ENCODE peak calls at places on chromosome 19, in nine cellular contexts. One of them, this sample, is unnamed.

GRCh38 chr19:52492201-52492960 is 35.1 kb upstream of the ZNF808 start:
- DNase-seq in cardiac fibroblast: no peak
- DNase-seq in right cardiac atrium: peak
- DNase-seq in IMR-90: no peak
- DNase-seq in fibroblast of mammary gland: no peak
- DNase-seq in HAP-1: no peak
- DNase-seq in mucosa of descending colon: no peak
- DNase-seq in foreskin fibroblast: peak
- DNase-seq in body of pancreas: no peak
- DNase-seq in this sample: no peak

GRCh38 chr19:38952395-38953165 is 21.8 kb downstream of the MRPS12 start:
- DNase-seq in cardiac fibroblast: peak
- DNase-seq in right cardiac atrium: no peak
- DNase-seq in IMR-90: peak
- DNase-seq in fibroblast of mammary gland: no peak
- DNase-seq in HAP-1: peak
- DNase-seq in mucosa of descending colon: no peak
- DNase-seq in foreskin fibroblast: peak
- DNase-seq in body of pancreas: peak
- DNase-seq in this sample: no peak

GRCh38 chr19:38844093-38844686 is 5.6 kb downstream of the HNRNPL start:
- DNase-seq in cardiac fibroblast: no peak
- DNase-seq in right cardiac atrium: no peak
- DNase-seq in IMR-90: no peak
- DNase-seq in fibroblast of mammary gland: no peak
- DNase-seq in HAP-1: no peak
- DNase-seq in mucosa of descending colon: no peak
- DNase-seq in foreskin fibroblast: no peak
- DNase-seq in body of pancreas: no peak
- DNase-seq in this sample: no peak

GRCh38 chr19:57262044-57262443 is 18.2 kb upstream of the ZNF460 start:
- DNase-seq in cardiac fibroblast: no peak
- DNase-seq in right cardiac atrium: no peak
- DNase-seq in IMR-90: no peak
- DNase-seq in fibroblast of mammary gland: no peak
- DNase-seq in HAP-1: no peak
- DNase-seq in mucosa of descending colon: no peak
- DNase-seq in foreskin fibroblast: no peak
- DNase-seq in body of pancreas: no peak
- DNase-seq in this sample: no peak

GRCh38 chr19:34994643-34995471 is 5.3 kb upstream of the GRAMD1A start:
- DNase-seq in cardiac fibroblast: no peak
- DNase-seq in right cardiac atrium: peak
- DNase-seq in IMR-90: no peak
- DNase-seq in fibroblast of mammary gland: no peak
- DNase-seq in HAP-1: no peak
- DNase-seq in mucosa of descending colon: peak
- DNase-seq in foreskin fibroblast: no peak
- DNase-seq in body of pancreas: peak
- DNase-seq in this sample: no peak

GRCh38 chr19:17952041-17952976 is 14.6 kb upstream of the KCNN1 start:
- DNase-seq in cardiac fibroblast: no peak
- DNase-seq in right cardiac atrium: no peak
- DNase-seq in IMR-90: no peak
- DNase-seq in fibroblast of mammary gland: no peak
- DNase-seq in HAP-1: peak
- DNase-seq in mucosa of descending colon: no peak
- DNase-seq in foreskin fibroblast: no peak
- DNase-seq in body of pancreas: no peak
- DNase-seq in this sample: no peak

GRCh38 chr19:34253711-34254551 is 423 bp upstream of the GARRE1 start:
- DNase-seq in cardiac fibroblast: no peak
- DNase-seq in right cardiac atrium: peak
- DNase-seq in IMR-90: peak
- DNase-seq in fibroblast of mammary gland: peak
- DNase-seq in HAP-1: no peak
- DNase-seq in mucosa of descending colon: peak
- DNase-seq in foreskin fibroblast: peak
- DNase-seq in body of pancreas: peak
- DNase-seq in this sample: no peak

GRCh38 chr19:10544242-10544752 is 593 bp downstream of the ATG4D start:
- DNase-seq in cardiac fibroblast: no peak
- DNase-seq in right cardiac atrium: peak
- DNase-seq in IMR-90: no peak
- DNase-seq in fibroblast of mammary gland: no peak
- DNase-seq in HAP-1: peak
- DNase-seq in mucosa of descending colon: peak
- DNase-seq in foreskin fibroblast: peak
- DNase-seq in body of pancreas: peak
- DNase-seq in this sample: no peak

GRCh38 chr19:13373599-13373998 is 132.7 kb downstream of the CACNA1A start:
- DNase-seq in cardiac fibroblast: no peak
- DNase-seq in right cardiac atrium: no peak
- DNase-seq in IMR-90: no peak
- DNase-seq in fibroblast of mammary gland: no peak
- DNase-seq in HAP-1: no peak
- DNase-seq in mucosa of descending colon: no peak
- DNase-seq in foreskin fibroblast: no peak
- DNase-seq in body of pancreas: no peak
- DNase-seq in this sample: no peak

GRCh38 chr19:12202250-12202649 is 39.4 kb downstream of the ZNF136 start:
- DNase-seq in cardiac fibroblast: no peak
- DNase-seq in right cardiac atrium: peak
- DNase-seq in IMR-90: no peak
- DNase-seq in fibroblast of mammary gland: no peak
- DNase-seq in HAP-1: no peak
- DNase-seq in mucosa of descending colon: no peak
- DNase-seq in foreskin fibroblast: peak
- DNase-seq in body of pancreas: peak
- DNase-seq in this sample: no peak

GRCh38 chr19:34066007-34066656 is 106.2 kb upstream of the LSM14A start:
- DNase-seq in cardiac fibroblast: no peak
- DNase-seq in right cardiac atrium: no peak
- DNase-seq in IMR-90: no peak
- DNase-seq in fibroblast of mammary gland: no peak
- DNase-seq in HAP-1: peak
- DNase-seq in mucosa of descending colon: no peak
- DNase-seq in foreskin fibroblast: no peak
- DNase-seq in body of pancreas: no peak
- DNase-seq in this sample: no peak

GRCh38 chr19:5719274-5719960 is 529 bp downstream of the LONP1 start:
- DNase-seq in cardiac fibroblast: no peak
- DNase-seq in right cardiac atrium: peak
- DNase-seq in IMR-90: peak
- DNase-seq in fibroblast of mammary gland: no peak
- DNase-seq in HAP-1: peak
- DNase-seq in mucosa of descending colon: no peak
- DNase-seq in foreskin fibroblast: peak
- DNase-seq in body of pancreas: no peak
- DNase-seq in this sample: no peak

GRCh38 chr19:35937345-35938281 is 1.4 kb downstream of the LRFN3 start:
- DNase-seq in cardiac fibroblast: no peak
- DNase-seq in right cardiac atrium: no peak
- DNase-seq in IMR-90: no peak
- DNase-seq in fibroblast of mammary gland: no peak
- DNase-seq in HAP-1: no peak
- DNase-seq in mucosa of descending colon: no peak
- DNase-seq in foreskin fibroblast: peak
- DNase-seq in body of pancreas: no peak
- DNase-seq in this sample: no peak

GRCh38 chr19:33812388-33813330 is 16.0 kb downstream of the KCTD15 start:
- DNase-seq in cardiac fibroblast: no peak
- DNase-seq in right cardiac atrium: peak
- DNase-seq in IMR-90: no peak
- DNase-seq in fibroblast of mammary gland: no peak
- DNase-seq in HAP-1: no peak
- DNase-seq in mucosa of descending colon: no peak
- DNase-seq in foreskin fibroblast: no peak
- DNase-seq in body of pancreas: no peak
- DNase-seq in this sample: no peak

GRCh38 chr19:7083076-7083956 is 13.8 kb downstream of the ZNF557 start:
- DNase-seq in cardiac fibroblast: peak
- DNase-seq in right cardiac atrium: no peak
- DNase-seq in IMR-90: peak
- DNase-seq in fibroblast of mammary gland: peak
- DNase-seq in HAP-1: no peak
- DNase-seq in mucosa of descending colon: no peak
- DNase-seq in foreskin fibroblast: peak
- DNase-seq in body of pancreas: no peak
- DNase-seq in this sample: peak

GRCh38 chr19:18309525-18310064 is 13.3 kb downstream of the LSM4 start:
- DNase-seq in cardiac fibroblast: no peak
- DNase-seq in right cardiac atrium: peak
- DNase-seq in IMR-90: no peak
- DNase-seq in fibroblast of mammary gland: no peak
- DNase-seq in HAP-1: no peak
- DNase-seq in mucosa of descending colon: peak
- DNase-seq in foreskin fibroblast: no peak
- DNase-seq in body of pancreas: no peak
- DNase-seq in this sample: no peak

GRCh38 chr19:37313335-37313627 is 57.6 kb upstream of the ZNF527 start:
- DNase-seq in cardiac fibroblast: no peak
- DNase-seq in right cardiac atrium: no peak
- DNase-seq in IMR-90: no peak
- DNase-seq in fibroblast of mammary gland: no peak
- DNase-seq in HAP-1: no peak
- DNase-seq in mucosa of descending colon: no peak
- DNase-seq in foreskin fibroblast: peak
- DNase-seq in body of pancreas: no peak
- DNase-seq in this sample: no peak
- H3K4me3 ChIP-seq in cardiac fibroblast: no peak
- H3K4me3 ChIP-seq in right cardiac atrium: no peak
- H3K4me3 ChIP-seq in IMR-90: no peak
- H3K4me3 ChIP-seq in fibroblast of mammary gland: no peak
- H3K4me3 ChIP-seq in HAP-1: no peak
- H3K4me3 ChIP-seq in mucosa of descending colon: no peak
- H3K4me3 ChIP-seq in foreskin fibroblast: no peak
- H3K4me3 ChIP-seq in body of pancreas: no peak
- H3K4me3 ChIP-seq in this sample: no peak

GRCh38 chr19:50494186-50495019 is 16.6 kb downstream of the JOSD2 start:
- DNase-seq in cardiac fibroblast: no peak
- DNase-seq in right cardiac atrium: no peak
- DNase-seq in IMR-90: no peak
- DNase-seq in fibroblast of mammary gland: no peak
- DNase-seq in HAP-1: no peak
- DNase-seq in mucosa of descending colon: no peak
- DNase-seq in foreskin fibroblast: no peak
- DNase-seq in body of pancreas: no peak
- DNase-seq in this sample: no peak

GRCh38 chr19:50498219-50499056 is 12.6 kb downstream of the JOSD2 start:
- DNase-seq in cardiac fibroblast: no peak
- DNase-seq in right cardiac atrium: no peak
- DNase-seq in IMR-90: no peak
- DNase-seq in fibroblast of mammary gland: no peak
- DNase-seq in HAP-1: no peak
- DNase-seq in mucosa of descending colon: no peak
- DNase-seq in foreskin fibroblast: no peak
- DNase-seq in body of pancreas: no peak
- DNase-seq in this sample: no peak

GRCh38 chr19:50497030-50497420 is 14.0 kb downstream of the JOSD2 start:
- DNase-seq in cardiac fibroblast: no peak
- DNase-seq in right cardiac atrium: no peak
- DNase-seq in IMR-90: no peak
- DNase-seq in fibroblast of mammary gland: no peak
- DNase-seq in HAP-1: no peak
- DNase-seq in mucosa of descending colon: no peak
- DNase-seq in foreskin fibroblast: no peak
- DNase-seq in body of pancreas: no peak
- DNase-seq in this sample: no peak

GRCh38 chr19:50495020-50495531 is 15.9 kb downstream of the JOSD2 start:
- DNase-seq in cardiac fibroblast: no peak
- DNase-seq in right cardiac atrium: no peak
- DNase-seq in IMR-90: no peak
- DNase-seq in fibroblast of mammary gland: no peak
- DNase-seq in HAP-1: no peak
- DNase-seq in mucosa of descending colon: no peak
- DNase-seq in foreskin fibroblast: no peak
- DNase-seq in body of pancreas: no peak
- DNase-seq in this sample: no peak

GRCh38 chr19:50496189-50497029 is 14.6 kb downstream of the JOSD2 start:
- DNase-seq in cardiac fibroblast: peak
- DNase-seq in right cardiac atrium: peak
- DNase-seq in IMR-90: no peak
- DNase-seq in fibroblast of mammary gland: no peak
- DNase-seq in HAP-1: no peak
- DNase-seq in mucosa of descending colon: no peak
- DNase-seq in foreskin fibroblast: no peak
- DNase-seq in body of pancreas: peak
- DNase-seq in this sample: no peak
- H3K4me3 ChIP-seq in cardiac fibroblast: no peak
- H3K4me3 ChIP-seq in right cardiac atrium: no peak
- H3K4me3 ChIP-seq in IMR-90: no peak
- H3K4me3 ChIP-seq in fibroblast of mammary gland: no peak
- H3K4me3 ChIP-seq in HAP-1: no peak
- H3K4me3 ChIP-seq in mucosa of descending colon: no peak
- H3K4me3 ChIP-seq in foreskin fibroblast: no peak
- H3K4me3 ChIP-seq in body of pancreas: no peak
- H3K4me3 ChIP-seq in this sample: no peak

GRCh38 chr19:4172861-4173473 is 9.4 kb downstream of the SIRT6 start:
- DNase-seq in cardiac fibroblast: peak
- DNase-seq in right cardiac atrium: peak
- DNase-seq in IMR-90: peak
- DNase-seq in fibroblast of mammary gland: no peak
- DNase-seq in HAP-1: peak
- DNase-seq in mucosa of descending colon: peak
- DNase-seq in foreskin fibroblast: peak
- DNase-seq in body of pancreas: peak
- DNase-seq in this sample: peak
- H3K4me3 ChIP-seq in cardiac fibroblast: no peak
- H3K4me3 ChIP-seq in right cardiac atrium: no peak
- H3K4me3 ChIP-seq in IMR-90: no peak
- H3K4me3 ChIP-seq in fibroblast of mammary gland: no peak
- H3K4me3 ChIP-seq in HAP-1: no peak
- H3K4me3 ChIP-seq in mucosa of descending colon: no peak
- H3K4me3 ChIP-seq in foreskin fibroblast: no peak
- H3K4me3 ChIP-seq in body of pancreas: no peak
- H3K4me3 ChIP-seq in this sample: no peak

GRCh38 chr19:46603195-46603637 is 2.1 kb downstream of the CALM3 start:
- DNase-seq in cardiac fibroblast: no peak
- DNase-seq in right cardiac atrium: no peak
- DNase-seq in IMR-90: no peak
- DNase-seq in fibroblast of mammary gland: no peak
- DNase-seq in HAP-1: no peak
- DNase-seq in mucosa of descending colon: peak
- DNase-seq in foreskin fibroblast: no peak
- DNase-seq in body of pancreas: peak
- DNase-seq in this sample: no peak
- H3K4me3 ChIP-seq in cardiac fibroblast: peak
- H3K4me3 ChIP-seq in right cardiac atrium: peak
- H3K4me3 ChIP-seq in IMR-90: peak
- H3K4me3 ChIP-seq in fibroblast of mammary gland: peak
- H3K4me3 ChIP-seq in HAP-1: peak
- H3K4me3 ChIP-seq in mucosa of descending colon: no peak
- H3K4me3 ChIP-seq in foreskin fibroblast: peak
- H3K4me3 ChIP-seq in body of pancreas: no peak
- H3K4me3 ChIP-seq in this sample: peak